ENCODE peak calls at places on chromosomes 13 and 19, in seven cellular contexts. Z is amygdala; S is NCI-H524; L is HT1080; C is NCI-H1436; Q is stimulated activated CD8-positive, alpha-beta memory T cell treated with anti-CD3 and anti-CD28 coated beads, Interleukin-15, amount 100 ng/mL, for 24 hours; F is stromal cell of bone marrow. T is an unnamed sample.

GRCh38 chr19:32397736-32398135 is 7.8 kb upstream of the DPY19L3 start:
- DNase-seq in Z (no peak), S (no peak), L (peak; percentile 60), C (no peak), Q (no peak), F (peak; percentile 54), T (no peak)

GRCh38 chr19:35292421-35292820 is 460 bp downstream of the MAG start:
- DNase-seq in Z (no peak), S (no peak), L (no peak), C (no peak), Q (no peak), F (no peak), T (no peak)

GRCh38 chr13:113548171-113548641 is 36.3 kb upstream of the TFDP1 start:
- DNase-seq in Z (no peak), S (no peak), L (no peak), C (no peak), Q (no peak), F (no peak), T (no peak)

GRCh38 chr19:46944918-46945628 is 74.6 kb upstream of the NPAS1 start:
- DNase-seq in Z (peak; percentile 24), S (peak; percentile 45), L (no peak), C (no peak), Q (no peak), F (peak; percentile 62), T (no peak)

GRCh38 chr13:40613192-40613818 is 53.1 kb downstream of the FOXO1 start:
- DNase-seq in Z (no peak), S (no peak), L (no peak), C (peak; percentile 2), Q (no peak), F (no peak), T (no peak)

GRCh38 chr13:34070006-34070405 is 252.1 kb downstream of the RFC3 start:
- DNase-seq in Z (no peak), S (no peak), L (peak; percentile 49), C (no peak), Q (no peak), F (no peak), T (no peak)

GRCh38 chr13:30827578-30827925 is 78.5 kb upstream of the MEDAG start:
- DNase-seq in Z (no peak), S (no peak), L (no peak), C (no peak), Q (no peak), F (no peak), T (no peak)

GRCh38 chr19:40613669-40614594 is 12.8 kb downstream of the LTBP4 start:
- DNase-seq in Z (no peak), S (no peak), L (peak; percentile 79), C (peak; percentile 88), Q (peak; percentile 65), F (peak; percentile 43), T (peak; percentile 88)

GRCh38 chr19:58544591-58545285 is 874 bp downstream of the TRIM28 start:
- DNase-seq in Z (no peak), S (no peak), L (no peak), C (no peak), Q (no peak), F (peak; percentile 24), T (no peak)

GRCh38 chr13:111484129-111484925 is 163.9 kb downstream of the TEX29 start:
- DNase-seq in Z (no peak), S (no peak), L (no peak), C (no peak), Q (no peak), F (no peak), T (no peak)

GRCh38 chr13:31044658-31045620 is 112.5 kb downstream of the TEX26 start:
- DNase-seq in Z (no peak), S (no peak), L (no peak), C (no peak), Q (no peak), F (no peak), T (no peak)

GRCh38 chr19:5030822-5031221 is 61.9 kb downstream of the KDM4B start:
- DNase-seq in Z (no peak), S (no peak), L (no peak), C (no peak), Q (no peak), F (no peak), T (no peak)

GRCh38 chr19:38848299-38849146 is 1.3 kb downstream of the HNRNPL start:
- DNase-seq in Z (no peak), S (no peak), L (no peak), C (no peak), Q (no peak), F (no peak), T (no peak)

GRCh38 chr13:39599842-39600241 is 3.2 kb downstream of the LHFPL6 start:
- DNase-seq in Z (no peak), S (no peak), L (no peak), C (no peak), Q (no peak), F (no peak), T (no peak)

GRCh38 chr13:53201454-53202225 is 173.0 kb downstream of the OLFM4 start:
- DNase-seq in Z (no peak), S (peak; percentile 23), L (no peak), C (no peak), Q (no peak), F (no peak), T (no peak)

GRCh38 chr13:68846663-68847062 is 1261.0 kb upstream of the ATXN8OS start:
- DNase-seq in Z (no peak), S (no peak), L (no peak), C (no peak), Q (no peak), F (no peak), T (no peak)

GRCh38 chr13:103531278-103531677 is 465.1 kb upstream of the SLC10A2 start:
- DNase-seq in Z (no peak), S (no peak), L (no peak), C (no peak), Q (no peak), F (no peak), T (no peak)

GRCh38 chr19:51296331-51297093 is 14.9 kb upstream of the IGLON5 start:
- DNase-seq in Z (no peak), S (no peak), L (no peak), C (no peak), Q (no peak), F (no peak), T (no peak)

GRCh38 chr19:41445575-41445974 is 2.6 kb downstream of the ERICH4 start:
- DNase-seq in Z (no peak), S (no peak), L (no peak), C (no peak), Q (no peak), F (no peak), T (no peak)

GRCh38 chr13:31394491-31394890 is 194.7 kb downstream of the B3GLCT start:
- DNase-seq in Z (no peak), S (no peak), L (peak; percentile 11), C (no peak), Q (no peak), F (no peak), T (no peak)

GRCh38 chr13:27792393-27793218 is at the start of gene GSX1:
- DNase-seq in Z (peak; percentile 16), S (no peak), L (peak; percentile 34), C (no peak), Q (peak; percentile 9), F (peak; percentile 42), T (peak; percentile 87)

GRCh38 chr13:74074723-74075122 is 59.5 kb downstream of the KLF12 start:
- DNase-seq in Z (no peak), S (no peak), L (peak; percentile 67), C (no peak), Q (no peak), F (no peak), T (no peak)

GRCh38 chr13:38309397-38309796 is 40.3 kb upstream of the UFM1 start:
- DNase-seq in Z (no peak), S (no peak), L (peak; percentile 7), C (no peak), Q (no peak), F (no peak), T (no peak)

GRCh38 chr13:62360609-62361008 is 945.0 kb upstream of the PCDH20 start:
- DNase-seq in Z (no peak), S (no peak), L (no peak), C (peak; percentile 4), Q (no peak), F (no peak), T (no peak)

GRCh38 chr13:76049397-76049746 is 413.2 kb downstream of the LMO7 start:
- DNase-seq in Z (no peak), S (no peak), L (no peak), C (no peak), Q (no peak), F (no peak), T (no peak)

GRCh38 chr13:96112936-96113335 is 23.0 kb downstream of the HS6ST3 start:
- DNase-seq in Z (no peak), S (no peak), L (no peak), C (no peak), Q (no peak), F (no peak), T (no peak)

GRCh38 chr13:48712141-48712540 is 58.4 kb downstream of the CYSLTR2 start:
- DNase-seq in Z (no peak), S (no peak), L (no peak), C (no peak), Q (no peak), F (no peak), T (no peak)

GRCh38 chr13:110856941-110857835 is 57.7 kb downstream of the ANKRD10 start:
- DNase-seq in Z (no peak), S (no peak), L (no peak), C (no peak), Q (no peak), F (no peak), T (no peak)

GRCh38 chr13:76677047-76677446 is 209.2 kb downstream of the KCTD12 start:
- DNase-seq in Z (no peak), S (peak; percentile 18), L (no peak), C (no peak), Q (no peak), F (peak; percentile 64), T (no peak)

GRCh38 chr19:49870309-49870901 is 3.0 kb upstream of the PNKP start:
- DNase-seq in Z (no peak), S (no peak), L (no peak), C (no peak), Q (no peak), F (no peak), T (no peak)

GRCh38 chr13:45540864-45541263 is 74.7 kb downstream of the ERICH6B start:
- DNase-seq in Z (no peak), S (no peak), L (no peak), C (no peak), Q (no peak), F (no peak), T (no peak)

GRCh38 chr13:30708541-30708940 is 26.8 kb upstream of the ALOX5AP start:
- DNase-seq in Z (no peak), S (no peak), L (peak; percentile 29), C (no peak), Q (no peak), F (no peak), T (no peak)

GRCh38 chr19:38045554-38046253 is 138.7 kb downstream of the SIPA1L3 start:
- DNase-seq in Z (no peak), S (no peak), L (no peak), C (no peak), Q (no peak), F (no peak), T (no peak)

GRCh38 chr13:87089391-87089790 is 581.8 kb upstream of the SLITRK5 start:
- DNase-seq in Z (no peak), S (no peak), L (peak; percentile 84), C (no peak), Q (no peak), F (no peak), T (no peak)

GRCh38 chr19:41328818-41329220 is 18.8 kb downstream of the CCDC97 start:
- DNase-seq in Z (no peak), S (no peak), L (no peak), C (no peak), Q (no peak), F (no peak), T (no peak)

GRCh38 chr13:94702181-94703041 is 9.9 kb downstream of the SOX21 start:
- DNase-seq in Z (no peak), S (no peak), L (no peak), C (no peak), Q (no peak), F (no peak), T (peak; percentile 65)

GRCh38 chr13:40985596-40986327 is 33.4 kb downstream of the ELF1 start:
- DNase-seq in Z (no peak), S (no peak), L (no peak), C (no peak), Q (no peak), F (no peak), T (no peak)

GRCh38 chr19:19451429-19452240 is 46.2 kb downstream of the GATAD2A start:
- DNase-seq in Z (no peak), S (no peak), L (no peak), C (no peak), Q (no peak), F (no peak), T (no peak)

T was measured in H1.